ENCODE peak calls at places on chromosomes 3 and 15, in seven cellular contexts. F is CD8-positive, alpha-beta T cell; C is pancreas; E is lung; T is esophagus squamous epithelium; M is fibroblast of lung; O is ascending aorta. W is an unnamed sample. For H3K36me3 and H3K4me1, the result is how much of the 10 kb centered on the place peaks cover.

GRCh38 chr3:148737104-148737525 is 39.4 kb downstream of the AGTR1 start:
- DNase-seq in E (no peak), O (no peak), F (no peak), T (no peak), C (peak), M (peak), W (no peak)

GRCh38 chr3:122824465-122825379 is 29.9 kb downstream of the SLC49A4 start:
- DNase-seq in F (no peak), C (no peak), T (no peak), M (peak), O (no peak), E (no peak), W (no peak)

GRCh38 chr15:60961541-60961940 is 267.6 kb downstream of the RORA start:
- DNase-seq in M (peak), F (no peak), C (no peak), O (no peak), T (no peak), E (no peak), W (no peak)

GRCh38 chr15:62173215-62173614 is 8.1 kb upstream of the C2CD4B start:
- DNase-seq in C (no peak), F (no peak), O (no peak), T (no peak), M (no peak), E (no peak), W (no peak)

GRCh38 chr15:47888721-47889120 is 171.4 kb downstream of the SEMA6D start:
- DNase-seq in C (no peak), M (peak), T (no peak), E (no peak), F (no peak), O (no peak), W (no peak)

GRCh38 chr15:23606226-23606625 is 40.8 kb downstream of the MKRN3 start:
- DNase-seq in O (no peak), F (no peak), E (no peak), T (no peak), M (no peak), C (no peak), W (no peak)

GRCh38 chr15:23039917-23040281 is 530 bp upstream of the TUBGCP5 start:
- DNase-seq in O (no peak), M (no peak), F (no peak), C (no peak), T (no peak), E (no peak), W (no peak)

GRCh38 chr15:40081691-40082194 is 26.9 kb downstream of the BMF start:
- DNase-seq in T (no peak), E (peak), M (peak), F (no peak), C (peak), O (no peak), W (peak)

GRCh38 chr3:62882676-62883228 is 7.5 kb upstream of the CADPS start:
- DNase-seq in T (no peak), M (peak), E (no peak), F (no peak), O (no peak), C (no peak), W (no peak)

GRCh38 chr15:90872481-90873184 is 4.2 kb downstream of the FURIN start:
- DNase-seq in F (no peak), T (no peak), E (no peak), O (no peak), M (peak), C (peak), W (peak)

GRCh38 chr3:180962530-180962929 is 27.0 kb downstream of the DNAJC19 start:
- DNase-seq in M (no peak), F (no peak), O (no peak), C (no peak), T (no peak), E (no peak), W (no peak)

GRCh38 chr3:133663569-133664313 is 2.0 kb upstream of the TOPBP1 start:
- DNase-seq in C (peak), F (no peak), M (peak), T (no peak), E (no peak), O (no peak), W (peak)

GRCh38 chr3:126179825-126180476 is 435 bp downstream of the ALDH1L1 start:
- DNase-seq in C (peak), M (peak), F (no peak), O (no peak), E (no peak), T (no peak), W (peak)

GRCh38 chr3:110397115-110397514 is 674.5 kb upstream of the NECTIN3 start:
- DNase-seq in E (no peak), T (no peak), C (no peak), M (no peak), F (no peak), O (no peak), W (no peak)

GRCh38 chr3:100880072-100880471 is 113.1 kb downstream of the ABI3BP start:
- DNase-seq in O (no peak), C (no peak), E (no peak), T (no peak), M (peak), F (no peak), W (peak)

GRCh38 chr3:104990758-104991157 is 376.0 kb upstream of the ALCAM start:
- DNase-seq in M (no peak), F (no peak), O (no peak), E (no peak), C (no peak), T (no peak), W (no peak)

GRCh38 chr15:38069001-38069400 is 134.6 kb downstream of the TMCO5A start:
- DNase-seq in F (no peak), T (no peak), E (peak), O (no peak), M (peak), C (no peak), W (no peak)

GRCh38 chr3:179264456-179264855 is 13.5 kb upstream of the KCNMB3 start:
- DNase-seq in F (no peak), T (no peak), C (no peak), O (no peak), E (no peak), M (no peak), W (no peak)

GRCh38 chr15:78149805-78150751 is 916 bp downstream of the IDH3A start:
- DNase-seq in O (no peak), F (no peak), M (peak), C (no peak), T (no peak), E (peak), W (no peak)

GRCh38 chr3:13348671-13349396 is 71.3 kb downstream of the NUP210 start:
- DNase-seq in T (no peak), C (no peak), E (no peak), O (no peak), F (no peak), M (no peak), W (no peak)

GRCh38 chr15:99305761-99306505 is 54.7 kb downstream of the LRRC28 start:
- DNase-seq in M (peak), T (no peak), O (peak), C (peak), E (no peak), F (no peak), W (peak)

GRCh38 chr3:72782521-72782920 is 65.7 kb downstream of the SHQ1 start:
- DNase-seq in F (no peak), O (no peak), M (no peak), E (no peak), C (no peak), T (no peak), W (no peak)

GRCh38 chr15:63048115-63048985 is 5.8 kb downstream of the TPM1 start:
- DNase-seq in E (peak), T (peak), M (peak), F (peak), O (peak), C (peak), W (peak)

GRCh38 chr3:138314751-138315150 is 14.9 kb downstream of the NME9 start:
- DNase-seq in F (no peak), T (no peak), C (no peak), M (no peak), E (no peak), O (no peak), W (peak)

GRCh38 chr15:40133544-40133943 is 24.9 kb upstream of the BMF start:
- DNase-seq in E (no peak), T (no peak), M (no peak), C (no peak), O (no peak), F (no peak), W (no peak)

GRCh38 chr3:169348276-169348675 is 315.2 kb downstream of the MECOM start:
- DNase-seq in M (no peak), O (no peak), T (no peak), F (no peak), C (no peak), E (no peak), W (no peak)

GRCh38 chr3:139975592-139976360 is 40.8 kb downstream of the CLSTN2 start:
- DNase-seq in O (no peak), E (no peak), F (no peak), T (no peak), C (no peak), M (no peak), W (no peak)

GRCh38 chr3:33218446-33219174 is at the start of gene SUSD5:
- DNase-seq in F (no peak), T (no peak), M (peak), O (no peak), C (no peak), E (no peak), W (peak)

GRCh38 chr3:8622873-8623725 is 21.5 kb downstream of the SSUH2 start:
- DNase-seq in T (no peak), M (peak), F (peak), E (peak), O (no peak), C (peak), W (peak)

GRCh38 chr15:71788646-71789579 is 21.4 kb upstream of the NR2E3 start:
- DNase-seq in O (no peak), E (no peak), C (no peak), M (no peak), T (no peak), F (no peak), W (peak)

GRCh38 chr3:158404319-158404718 is 166.7 kb upstream of the MLF1 start:
- DNase-seq in C (no peak), T (no peak), M (no peak), O (no peak), E (no peak), F (no peak), W (no peak)

GRCh38 chr15:45140851-45141250 is 11.1 kb downstream of the DUOX1 start:
- DNase-seq in M (no peak), E (no peak), F (no peak), O (no peak), C (no peak), T (no peak), W (no peak)

GRCh38 chr3:29513236-29513635 is 232.4 kb downstream of the RBMS3 start:
- DNase-seq in F (no peak), T (no peak), M (no peak), E (no peak), C (no peak), O (no peak), W (peak)

GRCh38 chr15:90599639-90600038 is 69.9 kb downstream of the CRTC3 start:
- DNase-seq in M (no peak), T (no peak), E (no peak), O (no peak), F (no peak), C (no peak), W (no peak)

GRCh38 chr3:54691230-54691900 is 236.5 kb downstream of the LRTM1 start:
- DNase-seq in E (no peak), O (no peak), F (no peak), M (peak), C (no peak), T (no peak), W (peak)

GRCh38 chr15:82679626-82680199 is 30.0 kb downstream of the AP3B2 start:
- DNase-seq in C (peak), O (no peak), T (no peak), F (no peak), E (no peak), M (no peak), W (no peak)

GRCh38 chr3:127674099-127674792 is 1.5 kb downstream of the ABTB1 start:
- DNase-seq in E (no peak), T (no peak), O (no peak), C (no peak), M (no peak), F (no peak), W (no peak)

GRCh38 chr3:124535306-124535705 is 194.9 kb upstream of the UMPS start:
- DNase-seq in M (no peak), F (no peak), E (no peak), T (no peak), C (no peak), O (no peak), W (no peak)

GRCh38 chr3:71701251-71701650 is 24.0 kb downstream of the EIF4E3 start:
- DNase-seq in E (no peak), C (no peak), T (no peak), F (no peak), O (no peak), M (no peak), W (no peak)

GRCh38 chr3:160437083-160437455 is 12.5 kb downstream of the TRIM59 start:
- DNase-seq in E (no peak), M (no peak), F (no peak), T (no peak), O (no peak), C (no peak), W (no peak)
- H3K36me3 ChIP-seq in E (under half), M (under half), F (under half), T (under half), O (under half), C (under half), W (under half)

GRCh38 chr15:69046781-69047180 is 32.3 kb downstream of the NOX5 start:
- DNase-seq in O (no peak), F (no peak), M (no peak), C (no peak), T (no peak), E (no peak), W (no peak)
- H3K4me1 ChIP-seq in O (under half), F (under half), M (under half), C (under half), T (under half), E (under half), W (under half)

GRCh38 chr3:152271465-152272035 is 2.8 kb downstream of the MBNL1 start:
- DNase-seq in F (no peak), M (no peak), E (no peak), O (no peak), T (no peak), C (no peak), W (no peak)
- H3K4me3 ChIP-seq in F (peak), M (peak), E (no peak), O (peak), T (peak), C (no peak), W (peak)

DNA sequence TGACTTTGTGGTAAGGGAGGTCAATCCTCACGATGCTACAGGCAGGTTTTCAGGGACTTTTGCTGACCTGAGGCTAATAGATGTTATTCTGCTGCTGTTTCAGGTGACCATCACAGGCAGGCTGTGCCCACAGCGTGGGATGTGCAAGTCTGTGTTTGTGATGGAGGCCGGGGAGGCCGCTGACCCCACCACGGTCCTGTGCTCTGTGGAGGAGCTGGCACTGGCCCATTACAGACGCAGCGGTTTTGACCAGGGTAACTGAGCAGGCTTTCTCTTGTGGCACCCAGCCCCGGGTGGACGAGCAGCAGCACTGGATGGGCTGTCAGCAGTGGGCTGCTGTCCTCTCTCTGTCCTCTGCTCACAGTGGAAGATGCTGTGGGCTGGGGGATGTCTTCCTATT is 22.0 kb downstream of the FAN1 start:
- DNase-seq in O (no peak), C (no peak), M (no peak), E (no peak), T (no peak), F (no peak), W (no peak)
- H3K36me3 ChIP-seq in O (half or more), C (under half), M (under half), E (under half), T (under half), F (half or more), W (half or more)

DNA sequence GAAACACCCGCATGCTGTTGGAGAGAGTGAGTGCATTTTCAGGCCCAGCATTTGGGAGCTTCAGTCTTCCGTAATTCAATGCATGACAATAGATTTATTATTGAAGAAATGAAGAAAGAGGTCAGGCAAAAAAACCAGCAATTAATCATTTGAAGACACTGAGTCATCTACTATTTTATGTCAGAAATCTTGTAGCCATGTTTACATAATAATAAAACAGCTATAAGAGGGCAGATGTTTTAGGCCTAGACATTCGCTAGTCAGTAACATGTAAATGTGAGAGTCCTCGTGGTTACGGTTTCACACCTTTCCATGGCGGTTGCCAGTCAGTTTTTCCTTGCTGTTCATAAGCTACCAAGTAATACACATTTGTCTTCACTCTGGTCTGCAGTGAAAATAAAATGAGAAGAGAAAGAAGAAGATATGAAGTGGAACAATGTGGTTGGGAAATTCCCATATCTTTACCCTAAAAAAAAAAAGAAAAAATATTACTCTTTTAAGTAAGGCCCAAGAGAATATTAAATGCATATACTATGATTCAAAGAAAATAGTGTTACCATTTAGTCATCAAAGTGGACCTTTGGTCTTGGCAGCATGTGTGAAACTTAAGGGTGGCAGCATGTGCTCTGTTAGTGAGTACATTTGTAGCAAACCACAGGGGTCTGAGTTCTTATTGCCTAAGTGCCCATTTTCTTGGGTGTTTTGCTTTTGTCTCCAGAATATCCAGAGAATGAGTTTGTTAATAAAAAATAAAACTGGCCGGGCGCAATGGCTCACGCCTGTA is 140.5 kb upstream of the TBL1XR1 start:
- DNase-seq in O (no peak), E (no peak), T (no peak), C (no peak), F (peak), M (peak), W (peak)
- H3K4me1 ChIP-seq in O (under half), E (under half), T (under half), C (under half), F (under half), M (under half), W (under half)

W was measured in cardiac muscle cell.